ENCODE peak calls at places on chromosomes 1 and 21, in four cellular contexts. I is K562, G is GM12878, Y is HepG2. M is an unnamed sample.

GRCh38 chr1:217524787-217525520 is 105.9 kb downstream of the GPATCH2 start:
- DNase-seq in I (no peak), G (no peak), Y (no peak), M (no peak)

GRCh38 chr1:225635649-225636048 is 17.3 kb downstream of the ENAH start:
- DNase-seq in I (no peak), G (no peak), Y (no peak), M (no peak)

GRCh38 chr21:45363921-45364463 is 41.0 kb upstream of the COL18A1 start:
- DNase-seq in I (peak), G (peak), Y (peak), M (no peak)

GRCh38 chr1:16162163-16162822 is 6.4 kb upstream of the EPHA2 start:
- DNase-seq in I (peak), G (no peak), Y (no peak), M (no peak)

GRCh38 chr1:10631121-10631810 is 156.5 kb downstream of the PEX14 start:
- DNase-seq in I (no peak), G (no peak), Y (no peak), M (no peak)

GRCh38 chr1:22600071-22600816 is 36.2 kb upstream of the C1QA start:
- DNase-seq in I (no peak), G (no peak), Y (no peak), M (no peak)

GRCh38 chr1:8193840-8194406 is 124.0 kb upstream of the SLC45A1 start:
- DNase-seq in I (no peak), G (no peak), Y (no peak), M (no peak)

GRCh38 chr1:212463565-212464270 is 31.0 kb downstream of the NENF start:
- DNase-seq in I (no peak), G (no peak), Y (no peak), M (no peak)

GRCh38 chr1:89454845-89455521 is 69.6 kb upstream of the LRRC8B start:
- DNase-seq in I (peak), G (no peak), Y (peak), M (peak)
- TF ChIP-seq BHLHE40 in I (no peak), G (no peak), Y (no peak), M (no peak)

GRCh38 chr1:27413004-27413403 is 20.6 kb downstream of the GPR3 start:
- DNase-seq in I (no peak), G (no peak), Y (no peak), M (no peak)

GRCh38 chr1:27418326-27418761 is 25.9 kb downstream of the GPR3 start:
- DNase-seq in I (peak), G (no peak), Y (no peak), M (no peak)

GRCh38 chr1:27418786-27419185 is 26.4 kb downstream of the GPR3 start:
- DNase-seq in I (no peak), G (no peak), Y (no peak), M (no peak)

GRCh38 chr1:27412502-27412901 is 20.1 kb downstream of the GPR3 start:
- DNase-seq in I (no peak), G (no peak), Y (no peak), M (no peak)

GRCh38 chr1:27416387-27417111 is 24.1 kb downstream of the GPR3 start:
- DNase-seq in I (peak), G (peak), Y (peak), M (peak)
- TF ChIP-seq FOXM1 in I (no peak), G (peak), Y (no peak), M (no peak)

DNA sequence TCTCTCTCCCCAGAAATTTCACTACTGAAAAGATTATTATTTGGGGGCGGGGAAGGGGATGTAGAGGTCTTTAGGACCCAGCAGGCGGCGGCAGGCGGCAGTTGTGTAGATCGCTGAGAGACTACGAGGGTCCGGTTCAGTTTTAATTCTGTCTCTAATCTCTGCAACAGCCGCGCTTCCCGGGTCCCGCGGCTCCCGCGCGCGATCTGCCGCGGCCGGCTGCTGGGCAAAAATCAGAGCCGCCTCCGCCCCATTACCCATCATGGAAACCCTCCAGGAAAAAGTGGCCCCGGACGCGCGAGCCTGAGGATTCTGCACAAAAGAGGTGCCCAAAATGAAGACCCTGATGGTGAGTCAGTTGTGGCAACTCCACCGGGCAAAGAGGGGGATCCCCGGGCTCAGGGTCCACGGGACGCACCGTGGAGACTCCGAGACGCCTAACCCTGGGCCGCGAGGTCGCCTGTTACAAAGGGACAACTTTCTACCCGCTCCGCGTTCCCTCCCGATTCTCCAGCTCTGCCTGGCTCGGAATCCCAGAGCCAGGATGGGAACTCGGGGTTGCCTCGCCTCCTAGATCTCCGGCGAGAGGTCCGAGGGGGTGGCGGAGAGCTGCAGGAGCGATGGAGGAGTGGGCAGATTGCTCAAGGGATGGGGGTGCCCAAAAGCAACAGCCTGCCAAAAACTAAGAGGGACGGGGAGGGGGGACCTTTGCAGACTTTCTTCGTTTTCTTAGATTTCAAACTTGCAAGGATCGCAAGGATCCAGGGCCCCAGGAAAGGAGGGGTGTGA is at the start of gene ST6GALNAC5:
- DNase-seq in I (no peak), G (no peak), Y (no peak), M (peak)
- TF ChIP-seq SP1 in I (no peak), G (no peak), Y (no peak), M (no peak)

DNA sequence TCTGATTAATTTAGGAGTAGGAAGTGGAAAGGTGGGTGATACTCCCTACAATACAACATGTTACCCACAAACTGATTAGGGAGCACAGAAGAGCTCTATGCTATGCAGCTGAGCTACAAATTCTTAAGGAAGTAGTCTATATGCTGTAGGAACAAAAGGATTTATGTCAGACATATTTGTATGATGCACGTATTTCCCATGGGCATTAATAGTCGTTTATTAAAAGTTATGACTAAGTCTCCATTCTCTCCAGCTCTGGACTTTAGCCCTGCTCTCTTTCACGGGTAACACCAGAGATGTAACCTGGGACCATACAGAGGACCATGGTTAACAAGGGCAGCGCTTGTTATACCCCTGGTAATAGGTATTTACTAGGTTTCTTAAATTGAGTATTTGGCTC is 168.2 kb upstream of the C1orf105 start:
- DNase-seq in I (no peak), G (no peak), Y (no peak), M (no peak)
- TF ChIP-seq BHLHE40 in I (no peak), G (no peak), Y (no peak), M (no peak)

GRCh38 chr21:34204481-34205439 is 131.4 kb downstream of the MRPS6 start:
- DNase-seq in I (no peak), G (no peak), Y (no peak), M (no peak)
- TF ChIP-seq FOXM1 in I (no peak), G (no peak), Y (no peak), M (no peak)

DNA sequence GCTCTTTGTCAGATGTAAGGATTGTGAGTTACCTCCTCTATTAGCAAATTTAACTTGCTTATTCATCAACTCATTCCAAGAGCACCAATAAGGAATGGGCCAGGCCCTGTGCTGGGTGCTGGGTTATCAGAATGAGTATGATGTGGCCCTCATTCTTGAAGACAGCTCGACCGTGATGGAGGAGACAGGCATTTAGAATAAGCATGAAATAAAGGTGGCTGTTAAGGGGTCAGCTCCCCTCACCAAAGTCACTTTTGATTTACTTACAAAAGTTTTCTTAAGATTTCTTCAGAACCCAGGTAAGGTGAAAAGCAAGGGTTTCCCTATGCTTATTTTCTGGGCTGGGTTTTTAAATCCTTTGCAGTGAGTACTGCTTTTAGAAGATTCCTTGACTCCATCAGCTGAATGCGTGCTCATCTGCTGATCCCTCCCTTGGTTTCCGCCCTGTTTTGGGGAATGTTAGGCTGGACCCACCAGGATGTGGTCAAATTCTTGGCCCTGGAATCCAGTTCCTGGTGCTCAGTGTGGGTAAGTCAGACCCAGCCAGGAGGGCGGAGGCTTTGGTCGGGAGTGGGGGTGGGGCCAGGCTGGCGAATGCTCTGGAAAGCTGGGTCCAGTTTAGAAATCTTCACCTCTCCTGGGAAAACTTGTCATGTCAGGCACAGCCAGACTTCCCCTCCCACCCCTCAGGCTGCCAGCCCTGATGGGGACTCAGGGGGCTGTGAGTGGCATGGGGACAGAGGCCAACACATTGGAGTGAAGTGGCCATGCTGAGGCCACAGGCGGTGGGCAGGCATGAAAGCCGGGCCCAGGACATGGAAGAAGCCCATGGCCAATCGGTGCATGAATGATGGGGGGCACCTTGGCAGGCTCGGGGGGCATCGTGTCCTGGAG is 15.0 kb upstream of the PADI1 start:
- DNase-seq in I (no peak), G (no peak), Y (no peak), M (no peak)
- TF ChIP-seq SP1 in I (no peak), G (no peak), Y (no peak), M (no peak)

DNA sequence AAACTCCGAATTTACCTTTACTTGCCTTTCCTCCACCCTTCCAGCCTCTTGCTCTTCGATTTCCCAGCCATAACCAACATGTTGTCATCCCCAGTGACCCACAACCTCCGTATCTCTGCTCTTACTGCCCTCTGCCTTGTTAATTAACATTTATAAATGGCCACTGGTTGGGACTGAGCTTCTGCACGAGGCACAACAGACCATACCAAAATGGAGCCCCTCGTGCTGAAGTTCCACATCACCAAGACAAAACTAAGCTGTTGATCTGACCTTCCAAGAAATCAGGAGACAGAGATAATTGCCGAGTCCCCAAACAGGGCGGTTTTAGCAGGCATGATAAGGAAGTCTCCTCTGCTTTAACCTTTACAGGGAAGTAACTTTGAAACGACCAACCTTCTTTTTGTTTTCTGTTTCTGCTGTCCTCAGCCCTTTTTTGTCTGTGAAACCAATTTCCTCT is 71.9 kb downstream of the NMNAT2 start:
- DNase-seq in I (peak), G (no peak), Y (no peak), M (no peak)
- TF ChIP-seq BHLHE40 in I (no peak), G (no peak), Y (no peak), M (no peak)

GRCh38 chr1:5915587-5916571 is 76.3 kb downstream of the NPHP4 start:
- DNase-seq in I (peak), G (peak), Y (peak), M (peak)

GRCh38 chr1:5916572-5917280 is 75.5 kb downstream of the NPHP4 start:
- DNase-seq in I (no peak), G (no peak), Y (no peak), M (no peak)

GRCh38 chr1:5918275-5918649 is 74.0 kb downstream of the NPHP4 start:
- DNase-seq in I (no peak), G (no peak), Y (no peak), M (no peak)

GRCh38 chr1:5917281-5917590 is 75.0 kb downstream of the NPHP4 start:
- DNase-seq in I (no peak), G (no peak), Y (no peak), M (no peak)

DNA sequence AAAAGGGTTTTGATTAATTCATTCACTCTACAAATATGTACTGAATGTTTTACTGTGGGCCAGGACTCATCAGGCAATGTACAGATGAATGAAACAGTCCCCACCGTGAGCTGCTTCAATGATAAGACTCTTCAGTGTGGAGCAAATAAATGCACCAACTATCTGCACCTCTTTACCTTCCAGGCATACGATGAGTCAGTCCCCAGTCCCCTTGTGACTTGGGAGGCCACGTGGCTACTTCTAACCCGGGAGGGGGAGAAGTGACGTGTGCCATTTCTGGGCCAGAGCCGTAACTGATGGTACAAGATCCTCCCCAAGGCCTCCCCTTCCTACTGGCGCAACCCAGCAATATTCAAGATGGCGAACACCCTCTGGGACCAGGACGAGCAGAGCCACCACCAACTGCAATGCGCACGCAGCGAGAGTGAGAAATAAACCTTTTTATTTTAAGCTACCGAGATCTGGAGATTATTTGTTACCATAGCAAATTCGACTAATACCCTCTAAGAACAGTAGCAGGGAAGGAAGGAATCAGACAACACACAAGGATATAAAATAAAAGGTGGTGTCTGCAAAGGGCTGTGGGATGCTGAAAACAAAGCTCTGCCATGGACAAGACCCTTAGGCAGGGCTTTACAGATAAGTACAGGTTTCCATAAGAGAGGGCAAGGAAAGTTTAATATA is 74.5 kb downstream of the NPHP4 start:
- DNase-seq in I (peak), G (no peak), Y (no peak), M (no peak)
- TF ChIP-seq FOXM1 in I (no peak), G (no peak), Y (no peak), M (no peak)

M was measured in HEK293T.